ENCODE peak calls at places on chromosomes 3 and 15, in ten cellular contexts. Z is endothelial cell; E is posterior cingulate gyrus; S is Kasumi-1; G is natural killer cell; M is NCI-H460; D is CD4-positive, alpha-beta T cell; A is tibial artery; N is hippocampal formation; F is AG08395. X is an unnamed sample.

GRCh38 chr15:72033711-72034110 is 84.2 kb downstream of the MYO9A start:
- DNase-seq in D (no peak), S (no peak), M (no peak), F (peak), N (no peak), G (no peak), A (no peak), Z (no peak), E (no peak), X (no peak)

GRCh38 chr15:35925634-35926380 is 379.8 kb upstream of the DPH6 start:
- DNase-seq in A (no peak), F (peak), G (no peak), Z (no peak), M (no peak), S (no peak), E (no peak), D (no peak), N (no peak), X (no peak)

GRCh38 chr15:37125143-37125542 is 24.8 kb upstream of the MEIS2 start:
- DNase-seq in D (no peak), A (no peak), S (no peak), N (no peak), G (no peak), F (no peak), M (no peak), Z (no peak), E (no peak), X (no peak)

GRCh38 chr15:66024998-66025397 is 155.7 kb downstream of the RAB11A start:
- DNase-seq in A (no peak), S (no peak), M (no peak), G (no peak), E (no peak), F (peak), Z (no peak), N (no peak), D (no peak), X (no peak)

GRCh38 chr15:76062282-76062681 is 2.5 kb downstream of the TMEM266 start:
- DNase-seq in N (no peak), D (no peak), F (no peak), Z (no peak), G (no peak), M (no peak), A (no peak), E (no peak), S (no peak), X (no peak)

GRCh38 chr15:101026686-101027272 is 107.6 kb downstream of the LRRK1 start:
- DNase-seq in A (no peak), F (no peak), Z (no peak), D (no peak), E (no peak), S (no peak), G (peak), M (no peak), N (no peak), X (no peak)

GRCh38 chr15:72315706-72316370 is 4.1 kb downstream of the CELF6 start:
- DNase-seq in S (no peak), A (no peak), Z (no peak), F (no peak), D (no peak), E (no peak), G (no peak), M (no peak), N (no peak), X (no peak)

GRCh38 chr3:68148471-68148870 is 494.1 kb upstream of the SUCLG2 start:
- DNase-seq in D (no peak), N (no peak), A (no peak), E (no peak), G (no peak), Z (no peak), M (no peak), F (no peak), S (no peak), X (no peak)

GRCh38 chr3:169264711-169265110 is 398.8 kb downstream of the MECOM start:
- DNase-seq in S (no peak), N (no peak), F (no peak), Z (no peak), A (no peak), G (no peak), E (no peak), D (no peak), M (no peak), X (peak)

GRCh38 chr15:28969511-28970085 is 83.8 kb downstream of the APBA2 start:
- DNase-seq in G (no peak), M (no peak), E (peak), Z (no peak), D (no peak), F (no peak), A (no peak), S (no peak), N (peak), X (no peak)

GRCh38 chr3:197309528-197310361 is 11.3 kb upstream of the DLG1 start:
- DNase-seq in N (no peak), D (no peak), A (no peak), M (peak), Z (no peak), F (peak), S (no peak), G (no peak), E (no peak), X (no peak)

GRCh38 chr3:28576590-28577220 is 228.1 kb upstream of the AZI2 start:
- DNase-seq in F (no peak), A (no peak), M (no peak), N (no peak), E (no peak), G (no peak), S (no peak), D (no peak), Z (peak), X (no peak)

GRCh38 chr15:48796930-48797329 is 13.9 kb downstream of the CEP152 start:
- DNase-seq in G (no peak), M (no peak), N (no peak), D (no peak), A (no peak), Z (no peak), F (no peak), S (no peak), E (no peak), X (no peak)

GRCh38 chr3:131277836-131278497 is 103.6 kb upstream of the NUDT16 start:
- DNase-seq in N (no peak), D (no peak), S (no peak), G (no peak), Z (no peak), A (no peak), F (peak), E (no peak), M (no peak), X (no peak)

X was measured in pancreas.